ENCODE peak calls at places on chromosomes 2 and 18, in nine cellular contexts. Y is mammary epithelial cell, O is lung, W is HCT116, S is cardiac muscle cell, K is neuronal stem cell, V is K562, F is tibial nerve, B is NT2/D1. E is an unnamed sample. For H3K27me3 and H3K36me3, the result is how much of the 10 kb centered on the place peaks cover.

GRCh38 chr2:225272173-225272572 is 127.3 kb upstream of the NYAP2 start:
- DNase-seq in Y (peak), O (no peak), W (no peak), S (no peak), K (no peak), V (no peak), F (no peak), B (no peak), E (no peak)

GRCh38 chr2:232988444-232988843 is 24.6 kb downstream of the NGEF start:
- DNase-seq in Y (peak), O (no peak), W (peak), S (peak), K (no peak), V (peak), F (peak), B (no peak), E (peak)

GRCh38 chr18:31356025-31356424 is 20.6 kb upstream of the DSG4 start:
- DNase-seq in Y (no peak), O (no peak), W (no peak), S (no peak), K (no peak), V (no peak), F (no peak), B (no peak), E (no peak)

GRCh38 chr18:55509631-55510372 is 78.2 kb downstream of the TCF4 start:
- DNase-seq in Y (peak), O (no peak), W (no peak), S (peak), K (no peak), V (peak), F (no peak), B (no peak), E (no peak)

GRCh38 chr2:100965596-100965995 is 36.5 kb upstream of the RPL31 start:
- DNase-seq in Y (no peak), O (no peak), W (no peak), S (no peak), K (no peak), V (no peak), F (no peak), B (no peak), E (no peak)

GRCh38 chr2:102449370-102449974 is 23.6 kb upstream of the SLC9A4 start:
- DNase-seq in Y (peak), O (peak), W (peak), S (peak), K (no peak), V (peak), F (peak), B (peak), E (peak)

GRCh38 chr18:54769526-54770464 is 58.5 kb upstream of the RAB27B start:
- DNase-seq in Y (no peak), O (no peak), W (no peak), S (peak), K (no peak), V (no peak), F (no peak), B (no peak), E (no peak)

GRCh38 chr2:142180820-142181533 is 50.2 kb upstream of the LRP1B start:
- DNase-seq in Y (peak), O (no peak), W (peak), S (peak), K (peak), V (peak), F (no peak), B (peak), E (peak)

GRCh38 chr2:216688731-216689360 is 6.5 kb downstream of the IGFBP5 start:
- DNase-seq in Y (no peak), O (peak), W (no peak), S (no peak), K (no peak), V (no peak), F (no peak), B (no peak), E (peak)
- H3K27me3 ChIP-seq in Y (under half), O (under half), W (under half), S (under half), K (under half), V (under half), F (under half), B (under half), E (under half)

GRCh38 chr2:168139791-168140190 is 107.6 kb downstream of the STK39 start:
- DNase-seq in Y (no peak), O (no peak), W (no peak), S (no peak), K (no peak), V (no peak), F (no peak), B (no peak), E (no peak)
- H3K36me3 ChIP-seq in Y (under half), O (under half), W (under half), S (under half), K (under half), V (under half), F (under half), B (under half), E (under half)

DNA sequence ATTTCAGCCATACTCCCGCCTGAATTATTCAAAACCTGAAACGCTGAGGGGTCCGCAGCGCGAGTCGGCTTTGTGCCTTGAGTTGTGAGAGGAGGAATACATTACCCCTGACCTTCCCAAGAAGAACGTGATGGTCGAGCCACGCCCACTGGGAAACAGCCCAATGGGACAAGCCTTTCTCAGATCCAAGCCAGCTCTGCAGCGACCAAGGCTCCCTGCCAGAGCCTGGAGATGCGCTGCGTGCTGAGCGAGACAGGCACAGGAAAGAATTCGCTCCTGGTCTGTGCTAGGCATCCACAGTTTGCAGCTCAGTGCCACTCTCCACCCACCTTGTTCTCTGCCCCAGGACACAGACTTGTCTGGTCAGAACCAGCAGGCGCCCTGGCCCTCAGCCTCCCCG is 74.1 kb upstream of the GLI2 start:
- DNase-seq in Y (no peak), O (no peak), W (no peak), S (peak), K (no peak), V (no peak), F (peak), B (no peak), E (peak)
- H3K4me3 ChIP-seq in Y (no peak), O (no peak), W (no peak), S (no peak), K (no peak), V (no peak), F (no peak), B (no peak), E (no peak)

GRCh38 chr18:78711971-78712370 is 267.6 kb upstream of the SALL3 start:
- DNase-seq in Y (no peak), O (no peak), W (no peak), S (no peak), K (no peak), V (no peak), F (no peak), B (no peak), E (no peak)
- H3K27me3 ChIP-seq in Y (under half), O (under half), W (under half), S (under half), K (under half), V (under half), F (under half), B (under half), E (under half)